ENCODE peak calls at places on chromosomes 13 and 19, in six cellular contexts. One of them, this sample, is unnamed.

GRCh38 chr19:1070931-1071791 is 4.2 kb downstream of the ARHGAP45 start:
- DNase-seq in WTC11: peak; percentile 74
- DNase-seq in natural killer cell: no peak
- DNase-seq in brain microvascular endothelial cell: no peak
- DNase-seq in OCI-LY7: no peak
- DNase-seq in ascending aorta: no peak
- DNase-seq in this sample: no peak

GRCh38 chr19:52735734-52736133 is 890 bp upstream of the ZNF611 start:
- DNase-seq in WTC11: peak; percentile 89
- DNase-seq in natural killer cell: no peak
- DNase-seq in brain microvascular endothelial cell: peak; percentile 39
- DNase-seq in OCI-LY7: no peak
- DNase-seq in ascending aorta: peak; percentile 77
- DNase-seq in this sample: no peak

GRCh38 chr13:101248739-101249138 is 167.6 kb downstream of the NALCN start:
- DNase-seq in WTC11: no peak
- DNase-seq in natural killer cell: no peak
- DNase-seq in brain microvascular endothelial cell: no peak
- DNase-seq in OCI-LY7: no peak
- DNase-seq in ascending aorta: no peak
- DNase-seq in this sample: no peak

GRCh38 chr13:51643882-51644281 is 59.6 kb downstream of the WDFY2 start:
- DNase-seq in WTC11: no peak
- DNase-seq in natural killer cell: no peak
- DNase-seq in brain microvascular endothelial cell: peak; percentile 87
- DNase-seq in OCI-LY7: no peak
- DNase-seq in ascending aorta: no peak
- DNase-seq in this sample: no peak

GRCh38 chr13:44854264-44855060 is 134.8 kb downstream of the NUFIP1 start:
- DNase-seq in WTC11: no peak
- DNase-seq in natural killer cell: no peak
- DNase-seq in brain microvascular endothelial cell: no peak
- DNase-seq in OCI-LY7: no peak
- DNase-seq in ascending aorta: no peak
- DNase-seq in this sample: no peak

GRCh38 chr19:18985257-18985656 is 44.2 kb upstream of the HOMER3 start:
- DNase-seq in WTC11: no peak
- DNase-seq in natural killer cell: no peak
- DNase-seq in brain microvascular endothelial cell: no peak
- DNase-seq in OCI-LY7: no peak
- DNase-seq in ascending aorta: no peak
- DNase-seq in this sample: no peak

GRCh38 chr19:9839415-9839814 is 4.3 kb downstream of the PIN1 start:
- DNase-seq in WTC11: no peak
- DNase-seq in natural killer cell: no peak
- DNase-seq in brain microvascular endothelial cell: no peak
- DNase-seq in OCI-LY7: no peak
- DNase-seq in ascending aorta: no peak
- DNase-seq in this sample: no peak

GRCh38 chr13:46317120-46317519 is 69.9 kb downstream of the RUBCNL start:
- DNase-seq in WTC11: no peak
- DNase-seq in natural killer cell: no peak
- DNase-seq in brain microvascular endothelial cell: no peak
- DNase-seq in OCI-LY7: no peak
- DNase-seq in ascending aorta: no peak
- DNase-seq in this sample: no peak

GRCh38 chr13:63636231-63636993 is 2220.8 kb upstream of the PCDH20 start:
- DNase-seq in WTC11: no peak
- DNase-seq in natural killer cell: no peak
- DNase-seq in brain microvascular endothelial cell: no peak
- DNase-seq in OCI-LY7: no peak
- DNase-seq in ascending aorta: no peak
- DNase-seq in this sample: no peak

GRCh38 chr13:105410602-105411001 is 1124.9 kb downstream of the EFNB2 start:
- DNase-seq in WTC11: peak; percentile 83
- DNase-seq in natural killer cell: no peak
- DNase-seq in brain microvascular endothelial cell: no peak
- DNase-seq in OCI-LY7: no peak
- DNase-seq in ascending aorta: no peak
- DNase-seq in this sample: no peak

GRCh38 chr13:106919638-106920037 is 351.7 kb upstream of the ARGLU1 start:
- DNase-seq in WTC11: peak; percentile 16
- DNase-seq in natural killer cell: no peak
- DNase-seq in brain microvascular endothelial cell: peak; percentile 89
- DNase-seq in OCI-LY7: peak; percentile 49
- DNase-seq in ascending aorta: peak; percentile 72
- DNase-seq in this sample: no peak

GRCh38 chr19:46015080-46015960 is 7.5 kb downstream of the PGLYRP1 start:
- DNase-seq in WTC11: peak; percentile 92
- DNase-seq in natural killer cell: peak; percentile 62
- DNase-seq in brain microvascular endothelial cell: no peak
- DNase-seq in OCI-LY7: peak; percentile 38
- DNase-seq in ascending aorta: no peak
- DNase-seq in this sample: peak; percentile 59

GRCh38 chr19:43984687-43985000 is 656 bp downstream of the ZNF155 start:
- DNase-seq in WTC11: no peak
- DNase-seq in natural killer cell: no peak
- DNase-seq in brain microvascular endothelial cell: no peak
- DNase-seq in OCI-LY7: no peak
- DNase-seq in ascending aorta: no peak
- DNase-seq in this sample: no peak

GRCh38 chr13:47069133-47069532 is 172.3 kb upstream of the HTR2A start:
- DNase-seq in WTC11: no peak
- DNase-seq in natural killer cell: no peak
- DNase-seq in brain microvascular endothelial cell: no peak
- DNase-seq in OCI-LY7: no peak
- DNase-seq in ascending aorta: no peak
- DNase-seq in this sample: no peak

GRCh38 chr19:10699650-10700335 is 1.4 kb upstream of the QTRT1 start:
- DNase-seq in WTC11: peak; percentile 79
- DNase-seq in natural killer cell: peak; percentile 65
- DNase-seq in brain microvascular endothelial cell: peak; percentile 73
- DNase-seq in OCI-LY7: peak; percentile 85
- DNase-seq in ascending aorta: no peak
- DNase-seq in this sample: peak; percentile 68

GRCh38 chr13:64591981-64592380 is 2638.2 kb downstream of the PCDH9 start:
- DNase-seq in WTC11: no peak
- DNase-seq in natural killer cell: no peak
- DNase-seq in brain microvascular endothelial cell: peak; percentile 28
- DNase-seq in OCI-LY7: no peak
- DNase-seq in ascending aorta: no peak
- DNase-seq in this sample: no peak

GRCh38 chr19:36009220-36009619 is 607 bp upstream of the SYNE4 start:
- DNase-seq in WTC11: peak; percentile 74
- DNase-seq in natural killer cell: peak; percentile 41
- DNase-seq in brain microvascular endothelial cell: peak; percentile 40
- DNase-seq in OCI-LY7: no peak
- DNase-seq in ascending aorta: peak; percentile 81
- DNase-seq in this sample: peak; percentile 32

GRCh38 chr13:26839682-26840081 is 79.1 kb upstream of the GPR12 start:
- DNase-seq in WTC11: no peak
- DNase-seq in natural killer cell: no peak
- DNase-seq in brain microvascular endothelial cell: no peak
- DNase-seq in OCI-LY7: no peak
- DNase-seq in ascending aorta: no peak
- DNase-seq in this sample: no peak

DNA sequence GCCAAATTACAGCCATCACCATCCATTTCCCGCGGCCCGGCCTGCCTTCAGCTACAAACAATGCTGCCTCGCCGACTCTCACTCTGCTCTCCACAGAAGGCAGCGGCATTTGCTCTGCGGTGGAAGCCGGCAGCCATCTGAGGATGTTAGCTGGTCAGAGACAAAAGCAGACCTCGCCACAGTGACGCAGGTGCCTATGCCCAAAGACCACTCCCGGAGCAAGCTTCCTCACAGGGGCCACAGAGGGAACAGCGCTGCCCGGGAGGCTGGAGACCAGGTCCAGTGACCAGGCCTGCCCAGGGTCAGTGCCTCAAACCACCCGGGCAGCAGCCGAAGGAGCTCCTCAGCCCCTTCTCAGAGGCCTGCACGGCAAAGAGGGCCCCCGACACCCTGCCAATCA is 16.4 kb downstream of the PEPD start:
- DNase-seq in WTC11: no peak
- DNase-seq in natural killer cell: no peak
- DNase-seq in brain microvascular endothelial cell: no peak
- DNase-seq in OCI-LY7: no peak
- DNase-seq in ascending aorta: no peak
- DNase-seq in this sample: no peak
- TF ChIP-seq CTCF in WTC11: no peak
- TF ChIP-seq CTCF in natural killer cell: no peak
- TF ChIP-seq CTCF in brain microvascular endothelial cell: no peak
- TF ChIP-seq CTCF in OCI-LY7: no peak
- TF ChIP-seq CTCF in ascending aorta: no peak
- TF ChIP-seq CTCF in this sample: no peak

DNA sequence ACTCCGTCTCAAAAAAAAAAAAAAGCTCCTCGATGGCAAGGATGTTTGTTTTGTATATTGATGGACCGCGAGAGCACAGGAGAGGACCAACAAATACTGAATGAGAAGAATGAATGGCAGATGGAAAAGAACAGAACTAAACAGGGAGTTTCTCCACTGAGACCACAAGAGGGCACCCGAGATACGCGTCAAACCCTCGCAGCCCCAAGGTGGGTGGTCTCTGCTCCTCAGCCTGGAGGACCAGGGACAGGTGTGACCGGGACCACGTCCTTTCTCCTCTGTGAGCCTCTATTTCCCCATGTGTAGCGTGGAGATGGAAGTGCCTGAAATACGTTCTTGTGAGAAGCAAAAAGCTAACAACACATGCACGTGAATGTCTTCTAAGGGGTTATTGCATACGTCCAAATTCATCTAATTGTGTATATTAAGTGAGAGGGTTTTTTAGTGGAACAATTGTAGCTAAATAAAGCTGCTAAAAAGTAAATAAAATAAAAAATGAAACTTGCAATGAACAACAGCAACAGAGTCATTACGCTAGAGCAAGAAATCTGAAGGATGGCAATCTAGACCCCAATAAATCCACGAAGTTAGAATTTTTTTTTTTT is 8.3 kb upstream of the CDC42EP5 start:
- DNase-seq in WTC11: peak; percentile 76
- DNase-seq in natural killer cell: no peak
- DNase-seq in brain microvascular endothelial cell: no peak
- DNase-seq in OCI-LY7: peak; percentile 61
- DNase-seq in ascending aorta: no peak
- DNase-seq in this sample: no peak
- TF ChIP-seq CTCF in WTC11: peak; percentile 55
- TF ChIP-seq CTCF in natural killer cell: peak; percentile 85
- TF ChIP-seq CTCF in brain microvascular endothelial cell: peak; percentile 84
- TF ChIP-seq CTCF in OCI-LY7: peak; percentile 86
- TF ChIP-seq CTCF in ascending aorta: no peak
- TF ChIP-seq CTCF in this sample: peak; percentile 79

DNA sequence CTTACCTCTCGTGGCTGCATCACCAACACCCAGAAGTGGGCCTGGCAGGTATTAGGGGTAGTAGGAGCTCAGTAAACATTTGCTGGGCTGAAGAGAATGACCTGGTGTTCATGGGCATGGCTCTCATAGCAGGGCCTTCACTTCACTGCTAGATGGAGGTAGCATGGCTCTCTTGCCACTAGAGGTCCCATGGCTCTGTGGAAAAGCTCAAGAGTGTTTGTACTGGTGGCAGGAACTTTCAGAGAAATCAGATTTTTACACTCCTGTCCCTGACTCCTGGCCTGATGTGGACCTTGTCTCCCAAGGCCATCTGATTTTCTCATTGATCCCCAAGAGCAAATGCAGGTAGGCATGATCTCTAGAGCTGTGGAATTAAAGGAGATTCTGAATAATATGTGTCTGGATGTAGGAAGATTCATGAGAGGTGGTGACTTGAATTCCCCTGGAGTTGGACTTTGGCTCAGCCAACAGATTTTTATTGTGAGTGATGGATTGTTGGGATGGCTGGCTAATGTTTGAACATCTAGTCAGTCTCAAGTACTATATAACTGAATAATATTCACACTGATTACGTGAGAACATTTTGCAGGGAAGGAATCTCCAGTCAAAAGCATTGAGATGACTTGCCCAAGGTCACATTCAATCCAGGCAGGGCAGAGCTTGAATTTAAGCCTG is 5.8 kb downstream of the ZNF574 start:
- DNase-seq in WTC11: no peak
- DNase-seq in natural killer cell: no peak
- DNase-seq in brain microvascular endothelial cell: peak; percentile 43
- DNase-seq in OCI-LY7: peak; percentile 68
- DNase-seq in ascending aorta: no peak
- DNase-seq in this sample: no peak
- TF ChIP-seq CTCF in WTC11: no peak
- TF ChIP-seq CTCF in natural killer cell: no peak
- TF ChIP-seq CTCF in brain microvascular endothelial cell: peak; percentile 86
- TF ChIP-seq CTCF in OCI-LY7: peak; percentile 83
- TF ChIP-seq CTCF in ascending aorta: no peak
- TF ChIP-seq CTCF in this sample: no peak

GRCh38 chr19:57389730-57390598 is at the start of gene ZNF548:
- DNase-seq in WTC11: peak; percentile 99
- DNase-seq in natural killer cell: peak; percentile 99
- DNase-seq in brain microvascular endothelial cell: peak; percentile 99
- DNase-seq in OCI-LY7: peak; percentile 98
- DNase-seq in ascending aorta: peak; percentile 99
- DNase-seq in this sample: peak; percentile 91
- TF ChIP-seq CTCF in WTC11: no peak
- TF ChIP-seq CTCF in natural killer cell: no peak
- TF ChIP-seq CTCF in brain microvascular endothelial cell: peak; percentile 42
- TF ChIP-seq CTCF in OCI-LY7: peak; percentile 46
- TF ChIP-seq CTCF in ascending aorta: peak; percentile 35
- TF ChIP-seq CTCF in this sample: no peak

DNA sequence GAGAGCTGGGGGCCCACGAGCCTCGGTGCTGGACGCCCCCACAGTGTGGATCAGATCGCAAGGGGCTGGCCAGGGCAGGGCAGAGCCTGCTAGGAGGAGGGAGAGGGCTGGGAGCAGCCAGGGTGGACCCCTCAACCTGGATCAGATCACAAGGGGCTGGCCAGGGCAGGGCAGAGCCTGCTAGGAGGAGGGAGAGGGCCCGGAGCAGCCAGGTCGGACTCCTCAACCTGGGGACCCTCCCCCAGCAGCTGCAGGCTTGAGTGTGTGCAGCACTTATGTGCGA is 126.6 kb downstream of the KDM4B start:
- DNase-seq in WTC11: no peak
- DNase-seq in natural killer cell: no peak
- DNase-seq in brain microvascular endothelial cell: no peak
- DNase-seq in OCI-LY7: no peak
- DNase-seq in ascending aorta: no peak
- DNase-seq in this sample: no peak
- TF ChIP-seq CTCF in WTC11: no peak
- TF ChIP-seq CTCF in natural killer cell: no peak
- TF ChIP-seq CTCF in brain microvascular endothelial cell: no peak
- TF ChIP-seq CTCF in OCI-LY7: no peak
- TF ChIP-seq CTCF in ascending aorta: no peak
- TF ChIP-seq CTCF in this sample: no peak

GRCh38 chr19:5113101-5113557 is 144.2 kb downstream of the KDM4B start:
- DNase-seq in WTC11: no peak
- DNase-seq in natural killer cell: no peak
- DNase-seq in brain microvascular endothelial cell: peak; percentile 9
- DNase-seq in OCI-LY7: no peak
- DNase-seq in ascending aorta: no peak
- DNase-seq in this sample: no peak
- TF ChIP-seq CTCF in WTC11: no peak
- TF ChIP-seq CTCF in natural killer cell: no peak
- TF ChIP-seq CTCF in brain microvascular endothelial cell: no peak
- TF ChIP-seq CTCF in OCI-LY7: no peak
- TF ChIP-seq CTCF in ascending aorta: no peak
- TF ChIP-seq CTCF in this sample: no peak